ENCODE peak calls at places on chromosomes 7 and 10, in seven cellular contexts. One of them, this sample, is unnamed.

GRCh38 chr10:44983895-44984278 is 5.3 kb upstream of the DEPP1 start:
- DNase-seq in stimulated activated CD4-positive, alpha-beta T cell treated with anti-CD3 and anti-CD28 coated beads, Interleukin-2, amount 100 ng/mL, for 24 hours: no peak
- DNase-seq in globus pallidus: no peak
- DNase-seq in ELF-1: no peak
- DNase-seq in AG09309: no peak
- DNase-seq in NCI-H1436: no peak
- DNase-seq in T-cell: no peak
- DNase-seq in this sample: no peak

GRCh38 chr10:119449760-119450461 is 92.6 kb downstream of the RGS10 start:
- DNase-seq in globus pallidus: no peak
- DNase-seq in ELF-1: no peak
- DNase-seq in AG09309: peak
- DNase-seq in T-cell: no peak
- DNase-seq in NCI-H1436: peak
- DNase-seq in stimulated activated CD4-positive, alpha-beta T cell treated with anti-CD3 and anti-CD28 coated beads, Interleukin-2, amount 100 ng/mL, for 24 hours: no peak
- DNase-seq in this sample: no peak

GRCh38 chr10:120963053-120963533 is 111.9 kb downstream of the WDR11 start:
- DNase-seq in T-cell: no peak
- DNase-seq in stimulated activated CD4-positive, alpha-beta T cell treated with anti-CD3 and anti-CD28 coated beads, Interleukin-2, amount 100 ng/mL, for 24 hours: no peak
- DNase-seq in NCI-H1436: peak
- DNase-seq in AG09309: no peak
- DNase-seq in ELF-1: peak
- DNase-seq in globus pallidus: no peak
- DNase-seq in this sample: no peak

GRCh38 chr10:31866118-31866670 is 62.4 kb downstream of the ARHGAP12 start:
- DNase-seq in AG09309: no peak
- DNase-seq in ELF-1: no peak
- DNase-seq in NCI-H1436: no peak
- DNase-seq in stimulated activated CD4-positive, alpha-beta T cell treated with anti-CD3 and anti-CD28 coated beads, Interleukin-2, amount 100 ng/mL, for 24 hours: no peak
- DNase-seq in T-cell: no peak
- DNase-seq in globus pallidus: no peak
- DNase-seq in this sample: no peak

GRCh38 chr10:128026620-128027281 is 99.5 kb downstream of the MKI67 start:
- DNase-seq in NCI-H1436: no peak
- DNase-seq in T-cell: no peak
- DNase-seq in ELF-1: no peak
- DNase-seq in stimulated activated CD4-positive, alpha-beta T cell treated with anti-CD3 and anti-CD28 coated beads, Interleukin-2, amount 100 ng/mL, for 24 hours: no peak
- DNase-seq in AG09309: no peak
- DNase-seq in globus pallidus: no peak
- DNase-seq in this sample: no peak

GRCh38 chr10:72455889-72456588 is 101.3 kb upstream of the DNAJB12 start:
- DNase-seq in globus pallidus: no peak
- DNase-seq in AG09309: no peak
- DNase-seq in NCI-H1436: no peak
- DNase-seq in stimulated activated CD4-positive, alpha-beta T cell treated with anti-CD3 and anti-CD28 coated beads, Interleukin-2, amount 100 ng/mL, for 24 hours: no peak
- DNase-seq in ELF-1: no peak
- DNase-seq in T-cell: no peak
- DNase-seq in this sample: no peak

GRCh38 chr7:99116151-99116550 is 27.8 kb downstream of the SMURF1 start:
- DNase-seq in globus pallidus: no peak
- DNase-seq in AG09309: no peak
- DNase-seq in ELF-1: no peak
- DNase-seq in T-cell: no peak
- DNase-seq in stimulated activated CD4-positive, alpha-beta T cell treated with anti-CD3 and anti-CD28 coated beads, Interleukin-2, amount 100 ng/mL, for 24 hours: no peak
- DNase-seq in NCI-H1436: no peak
- DNase-seq in this sample: no peak

GRCh38 chr10:71795248-71795647 is 21.9 kb upstream of the VSIR start:
- DNase-seq in ELF-1: peak
- DNase-seq in AG09309: no peak
- DNase-seq in globus pallidus: no peak
- DNase-seq in NCI-H1436: no peak
- DNase-seq in T-cell: no peak
- DNase-seq in stimulated activated CD4-positive, alpha-beta T cell treated with anti-CD3 and anti-CD28 coated beads, Interleukin-2, amount 100 ng/mL, for 24 hours: no peak
- DNase-seq in this sample: no peak

GRCh38 chr10:21764790-21765189 is 230.8 kb downstream of the MLLT10 start:
- DNase-seq in T-cell: peak
- DNase-seq in ELF-1: no peak
- DNase-seq in globus pallidus: no peak
- DNase-seq in stimulated activated CD4-positive, alpha-beta T cell treated with anti-CD3 and anti-CD28 coated beads, Interleukin-2, amount 100 ng/mL, for 24 hours: no peak
- DNase-seq in NCI-H1436: no peak
- DNase-seq in AG09309: no peak
- DNase-seq in this sample: peak

GRCh38 chr10:123117644-123118409 is 17.9 kb upstream of the HMX3 start:
- DNase-seq in ELF-1: peak
- DNase-seq in T-cell: no peak
- DNase-seq in AG09309: no peak
- DNase-seq in NCI-H1436: no peak
- DNase-seq in stimulated activated CD4-positive, alpha-beta T cell treated with anti-CD3 and anti-CD28 coated beads, Interleukin-2, amount 100 ng/mL, for 24 hours: no peak
- DNase-seq in globus pallidus: no peak
- DNase-seq in this sample: no peak

GRCh38 chr7:158070222-158070920 is 517.3 kb downstream of the PTPRN2 start:
- DNase-seq in ELF-1: no peak
- DNase-seq in NCI-H1436: no peak
- DNase-seq in globus pallidus: no peak
- DNase-seq in stimulated activated CD4-positive, alpha-beta T cell treated with anti-CD3 and anti-CD28 coated beads, Interleukin-2, amount 100 ng/mL, for 24 hours: no peak
- DNase-seq in AG09309: no peak
- DNase-seq in T-cell: no peak
- DNase-seq in this sample: no peak

GRCh38 chr10:4947635-4948596 is 15.3 kb upstream of the AKR1C1 start:
- DNase-seq in T-cell: no peak
- DNase-seq in AG09309: peak
- DNase-seq in globus pallidus: peak
- DNase-seq in NCI-H1436: no peak
- DNase-seq in stimulated activated CD4-positive, alpha-beta T cell treated with anti-CD3 and anti-CD28 coated beads, Interleukin-2, amount 100 ng/mL, for 24 hours: no peak
- DNase-seq in ELF-1: no peak
- DNase-seq in this sample: no peak